ENCODE peak calls at places on chromosomes 11 and 22, in four cellular contexts. G is brain pericyte, N is non-pigmented ciliary epithelial cell, M is EL. O is an unnamed sample.

GRCh38 chr22:25053153-25053805 is 100.8 kb downstream of the KIAA1671 start:
- DNase-seq in G (no peak), N (no peak), M (peak), O (no peak)

GRCh38 chr22:25555506-25556060 is 8.9 kb upstream of the GRK3 start:
- DNase-seq in G (no peak), N (no peak), M (no peak), O (no peak)

GRCh38 chr11:24623121-24623520 is 126.3 kb downstream of the LUZP2 start:
- DNase-seq in G (no peak), N (peak), M (peak), O (no peak)

GRCh38 chr11:42812408-42812807 is 499.4 kb upstream of the API5 start:
- DNase-seq in M (no peak), G (no peak), N (no peak), O (no peak)

GRCh38 chr11:12787847-12788246 is 113.6 kb downstream of the TEAD1 start:
- DNase-seq in G (no peak), M (peak), N (no peak), O (peak)

GRCh38 chr11:124865902-124866851 is 945 bp downstream of the ROBO3 start:
- DNase-seq in G (no peak), N (no peak), M (peak), O (peak)

GRCh38 chr22:37275622-37276021 is 6.7 kb upstream of the CYTH4 start:
- DNase-seq in G (no peak), M (no peak), N (no peak), O (no peak)

GRCh38 chr11:119181677-119182412 is 3.4 kb upstream of the NHERF4 start:
- DNase-seq in G (no peak), M (no peak), N (no peak), O (no peak)

GRCh38 chr11:29019960-29020683 is 911.9 kb downstream of the METTL15 start:
- DNase-seq in M (peak), N (no peak), G (no peak), O (peak)

GRCh38 chr22:46451741-46452140 is 85.7 kb downstream of the CELSR1 start:
- DNase-seq in G (no peak), N (no peak), M (no peak), O (no peak)

GRCh38 chr22:30521368-30522156 is 16.1 kb upstream of the SEC14L4 start:
- DNase-seq in M (no peak), G (no peak), N (no peak), O (no peak)

GRCh38 chr22:42649261-42650056 is at the start of gene CYB5R3:
- DNase-seq in M (peak), N (no peak), G (no peak), O (peak)

O was measured in MCF 10A.